ENCODE peak calls at places on chromosomes 13 and 19, in ten cellular contexts. K, W, U, V, T, L, M, E, F and S are unnamed samples.

GRCh38 chr13:46603165-46603603 is 50.2 kb downstream of the LRCH1 start:
- DNase-seq in U (no peak), M (no peak), V (no peak), K (no peak), F (no peak), W (no peak), E (no peak), L (no peak), T (no peak), S (peak)

GRCh38 chr19:45231891-45232290 is 13.3 kb downstream of the EXOC3L2 start:
- DNase-seq in K (no peak), E (no peak), U (no peak), V (no peak), L (no peak), M (no peak), F (no peak), T (no peak), W (no peak), S (no peak)

GRCh38 chr13:41274881-41275280 is 11.5 kb upstream of the MTRF1 start:
- DNase-seq in L (no peak), F (peak), E (no peak), M (no peak), K (no peak), T (no peak), V (no peak), W (no peak), U (no peak), S (no peak)

GRCh38 chr19:42289556-42290041 is 12.3 kb upstream of the PRR19 start:
- DNase-seq in E (no peak), M (no peak), V (no peak), K (no peak), L (no peak), F (no peak), U (no peak), T (no peak), W (no peak), S (no peak)

GRCh38 chr13:20901668-20902437 is 693 bp downstream of the XPO4 start:
- DNase-seq in E (no peak), K (peak), F (peak), M (no peak), V (peak), U (peak), T (peak), W (no peak), L (no peak), S (peak)

GRCh38 chr13:35732565-35732964 is 256.1 kb upstream of the MAB21L1 start:
- DNase-seq in L (no peak), E (no peak), T (no peak), F (no peak), U (no peak), V (no peak), W (no peak), M (no peak), K (no peak), S (no peak)

GRCh38 chr13:25902946-25903345 is 148.9 kb downstream of the SHISA2 start:
- DNase-seq in L (no peak), T (no peak), M (no peak), U (no peak), K (no peak), W (no peak), F (no peak), E (no peak), V (no peak), S (peak)

GRCh38 chr19:16751701-16752100 is 32.1 kb downstream of the NWD1 start:
- DNase-seq in V (no peak), F (no peak), L (no peak), W (no peak), T (no peak), U (no peak), K (no peak), M (no peak), E (no peak), S (no peak)

GRCh38 chr19:50705422-50706019 is 14.1 kb downstream of the SHANK1 start:
- DNase-seq in T (no peak), V (no peak), U (no peak), M (no peak), K (peak), W (no peak), L (no peak), F (peak), E (no peak), S (peak)